ENCODE peak calls at places on chromosomes 5 and 9, in four cellular contexts. M is GM12878, X is HepG2, H is H1. D is an unnamed sample.

GRCh38 chr9:33425128-33425533 is 22.3 kb downstream of the AQP3 start:
- DNase-seq in H (no peak), X (peak), M (no peak), D (no peak)

GRCh38 chr5:27742805-27743204 is 704.4 kb upstream of the CDH9 start:
- DNase-seq in M (no peak), X (no peak), H (no peak), D (no peak)

GRCh38 chr5:171312129-171312819 is 3.2 kb downstream of the TLX3 start:
- DNase-seq in M (no peak), X (no peak), H (peak), D (no peak)

GRCh38 chr5:112339761-112340160 is 79.3 kb downstream of the EPB41L4A start:
- DNase-seq in H (no peak), X (no peak), M (no peak), D (no peak)

GRCh38 chr9:93257808-93258331 is 73.9 kb downstream of the WNK2 start:
- DNase-seq in M (no peak), H (peak), X (no peak), D (no peak)

GRCh38 chr9:74570879-74571512 is 73.9 kb downstream of the RORB start:
- DNase-seq in M (no peak), H (no peak), X (peak), D (no peak)

GRCh38 chr9:38233343-38233742 is 159.2 kb upstream of the ALDH1B1 start:
- DNase-seq in H (no peak), X (no peak), M (no peak), D (no peak)

GRCh38 chr5:377326-377981 is 55.9 kb downstream of the AHRR start:
- DNase-seq in H (peak), M (no peak), X (no peak), D (no peak)

GRCh38 chr5:59584858-59585846 is 308.4 kb downstream of the PDE4D start:
- DNase-seq in X (no peak), M (no peak), H (no peak), D (no peak)

GRCh38 chr5:178590141-178590923 is at the start of gene COL23A1:
- DNase-seq in H (peak), M (no peak), X (no peak), D (no peak)

GRCh38 chr9:126366366-126367011 is 39.9 kb downstream of the MVB12B start:
- DNase-seq in H (no peak), M (no peak), X (no peak), D (no peak)

GRCh38 chr5:3265131-3265885 is 330.3 kb upstream of the IRX1 start:
- DNase-seq in X (no peak), H (no peak), M (no peak), D (no peak)

GRCh38 chr9:75109210-75109839 is 21.0 kb downstream of the OSTF1 start:
- DNase-seq in H (no peak), X (no peak), M (no peak), D (no peak)

GRCh38 chr5:74543162-74543995 is 97.1 kb downstream of the ENC1 start:
- DNase-seq in H (no peak), X (no peak), M (no peak), D (no peak)

GRCh38 chr5:135011355-135012032 is 22.5 kb downstream of the PITX1 start:
- DNase-seq in M (no peak), X (no peak), H (no peak), D (no peak)

GRCh38 chr5:54291498-54291897 is 18.9 kb downstream of the ARL15 start:
- DNase-seq in H (no peak), X (no peak), M (no peak), D (no peak)

GRCh38 chr5:67807116-67807888 is 408.3 kb upstream of the PIK3R1 start:
- DNase-seq in H (no peak), X (no peak), M (peak), D (no peak)

GRCh38 chr5:150320048-150320555 is 17.4 kb upstream of the ARSI start:
- DNase-seq in X (no peak), H (no peak), M (no peak), D (no peak)

GRCh38 chr5:97554992-97555981 is 372.2 kb upstream of the RIOK2 start:
- DNase-seq in X (no peak), H (no peak), M (no peak), D (no peak)

GRCh38 chr5:178201221-178201926 is 3.0 kb upstream of the HNRNPAB start:
- DNase-seq in X (no peak), M (no peak), H (no peak), D (no peak)

GRCh38 chr9:79976501-79977444 is 405.0 kb downstream of the TLE4 start:
- DNase-seq in H (no peak), X (no peak), M (no peak), D (no peak)

GRCh38 chr5:97838214-97838613 is 655.2 kb upstream of the RIOK2 start:
- DNase-seq in X (no peak), H (no peak), M (peak), D (no peak)

GRCh38 chr5:65862384-65862783 is 64.0 kb upstream of the ERBIN start:
- DNase-seq in H (no peak), M (no peak), X (no peak), D (no peak)

GRCh38 chr5:42399702-42400101 is 23.5 kb upstream of the GHR start:
- DNase-seq in M (no peak), H (no peak), X (no peak), D (no peak)

GRCh38 chr9:110638381-110638954 is 30.1 kb upstream of the MUSK start:
- DNase-seq in M (no peak), X (no peak), H (no peak), D (no peak)

GRCh38 chr9:106869028-106869427 is 6.1 kb downstream of the ZNF462 start:
- DNase-seq in M (no peak), X (no peak), H (no peak), D (no peak)

GRCh38 chr9:128945798-128946501 is 1.5 kb downstream of the DOLK start:
- DNase-seq in X (no peak), H (no peak), M (no peak), D (no peak)

GRCh38 chr9:93379051-93379450 is 72.4 kb upstream of the FAM120A start:
- DNase-seq in M (no peak), X (no peak), H (no peak), D (no peak)

GRCh38 chr5:11757661-11758060 is 146.6 kb downstream of the CTNND2 start:
- DNase-seq in H (no peak), X (no peak), M (no peak), D (no peak)

GRCh38 chr9:91132576-91133073 is 229.1 kb downstream of the AUH start:
- DNase-seq in X (no peak), H (no peak), M (no peak), D (no peak)

GRCh38 chr9:91131433-91131839 is 230.3 kb downstream of the AUH start:
- DNase-seq in H (no peak), M (no peak), X (no peak), D (no peak)

GRCh38 chr9:91127653-91128052 is 234.1 kb downstream of the AUH start:
- DNase-seq in M (no peak), H (no peak), X (no peak), D (no peak)

GRCh38 chr9:91134608-91135007 is 227.1 kb downstream of the AUH start:
- DNase-seq in X (no peak), H (no peak), M (no peak), D (no peak)

DNA sequence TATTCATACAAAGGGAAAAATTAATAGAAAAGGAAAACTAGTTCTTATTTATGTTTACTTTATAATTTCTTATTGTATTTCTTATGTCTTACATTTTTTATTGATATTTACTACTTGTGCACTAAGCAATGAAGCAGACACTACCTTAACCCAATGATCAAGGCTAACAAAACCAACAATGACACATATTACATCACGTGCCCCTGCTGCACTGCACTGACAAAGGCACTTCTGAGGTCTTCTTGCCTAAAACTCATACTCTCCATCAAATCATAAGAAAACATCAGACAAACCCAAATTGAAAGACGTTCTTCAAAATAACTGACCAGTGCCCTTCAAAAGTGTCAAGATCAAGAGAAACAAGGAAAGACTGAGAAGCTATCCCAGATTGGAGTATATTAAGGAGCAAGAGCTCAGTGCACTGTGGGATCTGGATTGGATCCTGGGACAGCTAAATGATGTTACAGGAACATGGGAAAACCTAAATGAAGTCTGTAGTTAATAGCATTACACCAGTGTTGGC is 230.9 kb downstream of the AUH start:
- DNase-seq in M (no peak), H (no peak), X (no peak), D (no peak)
- TF ChIP-seq POLR2A in M (no peak), H (no peak), X (no peak), D (no peak)

GRCh38 chr9:134647359-134648115 is 5.9 kb downstream of the COL5A1 start:
- DNase-seq in H (no peak), X (no peak), M (no peak), D (no peak)

GRCh38 chr9:134643306-134643705 is 1.7 kb downstream of the COL5A1 start:
- DNase-seq in H (no peak), M (no peak), X (no peak), D (no peak)

GRCh38 chr9:134642385-134643181 is 980 bp downstream of the COL5A1 start:
- DNase-seq in H (peak), M (no peak), X (no peak), D (no peak)

GRCh38 chr9:134645607-134646365 is 4.2 kb downstream of the COL5A1 start:
- DNase-seq in X (no peak), M (no peak), H (no peak), D (no peak)

GRCh38 chr9:134644715-134645606 is 3.4 kb downstream of the COL5A1 start:
- DNase-seq in X (no peak), H (no peak), M (no peak), D (no peak)
- TF ChIP-seq TAF1 in X (no peak), H (no peak), M (no peak), D (no peak)

GRCh38 chr5:125399885-125400284 is 653.4 kb upstream of the ZNF608 start:
- DNase-seq in M (no peak), X (no peak), H (no peak), D (no peak)

GRCh38 chr5:125401724-125402622 is 655.5 kb upstream of the ZNF608 start:
- DNase-seq in M (no peak), H (no peak), X (no peak), D (no peak)

GRCh38 chr5:125408582-125409069 is 662.2 kb upstream of the ZNF608 start:
- DNase-seq in X (no peak), M (no peak), H (no peak), D (no peak)

GRCh38 chr5:125398466-125398865 is 652.0 kb upstream of the ZNF608 start:
- DNase-seq in X (no peak), H (no peak), M (no peak), D (no peak)

GRCh38 chr5:125402787-125403186 is 656.3 kb upstream of the ZNF608 start:
- DNase-seq in M (no peak), X (no peak), H (no peak), D (no peak)
- TF ChIP-seq POLR2AphosphoS5 in M (no peak), X (no peak), H (no peak), D (no peak)

GRCh38 chr9:120855827-120856636 is 13.3 kb upstream of the PSMD5 start:
- DNase-seq in H (no peak), X (no peak), M (no peak), D (no peak)
- TF ChIP-seq POLR2A in H (no peak), X (no peak), M (peak), D (no peak)

DNA sequence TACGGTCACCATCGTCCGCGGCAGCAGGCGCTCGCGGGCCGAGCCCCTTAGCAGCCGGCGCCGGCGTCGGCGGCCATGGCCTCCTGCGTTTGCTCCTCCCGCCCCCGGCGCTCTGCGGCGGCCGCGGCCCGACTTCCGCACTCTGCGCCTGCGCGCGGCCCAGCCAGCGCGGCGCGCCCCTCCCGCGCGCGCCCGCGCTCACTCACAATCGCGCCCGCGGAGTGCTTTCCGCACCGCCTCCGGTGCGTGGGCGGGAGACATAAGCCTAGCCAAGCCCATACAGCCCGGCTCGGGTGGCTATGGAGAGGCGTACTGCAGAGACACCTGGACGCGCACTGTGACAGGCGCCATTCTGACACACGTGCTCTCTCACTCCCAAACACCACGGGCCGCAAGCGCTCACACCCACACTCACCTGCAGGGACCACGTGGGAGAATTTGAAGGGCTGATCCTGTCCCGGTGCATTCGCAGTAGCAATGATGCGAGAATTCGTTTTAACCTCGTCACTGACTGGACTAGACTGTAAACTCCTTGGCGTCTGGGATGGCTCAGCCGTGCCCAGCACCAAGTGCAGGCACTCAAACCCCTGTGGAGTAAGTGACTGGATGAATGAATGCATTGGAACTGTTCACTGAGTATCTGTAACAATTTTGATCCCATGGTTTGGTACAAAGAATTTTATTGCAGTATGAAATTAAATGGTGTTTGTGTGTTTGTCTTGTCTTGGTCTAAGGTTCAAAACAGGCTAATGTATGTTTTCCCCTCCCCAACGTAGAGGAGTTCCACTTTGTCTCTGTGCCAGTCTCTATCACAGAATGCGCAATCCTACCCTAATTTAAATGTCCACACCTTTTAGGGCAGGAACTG is at the start of gene RNF145:
- DNase-seq in M (peak), H (peak), X (peak), D (peak)
- TF ChIP-seq TAF1 in M (peak), H (no peak), X (peak), D (no peak)

GRCh38 chr9:78363221-78363620 is 66.3 kb downstream of the PSAT1 start:
- DNase-seq in H (no peak), M (no peak), X (no peak), D (no peak)
- TF ChIP-seq POLR2AphosphoS5 in H (no peak), M (no peak), X (no peak), D (no peak)